ENCODE peak calls at places on chromosomes 12 and 14, in four cellular contexts. U, N, C and E are unnamed samples.

GRCh38 chr12:10178766-10179165 is at the start of gene TMEM52B:
- DNase-seq in U (no peak), N (no peak), C (no peak), E (no peak)

GRCh38 chr12:131092911-131093901 is 139.5 kb downstream of the ADGRD1 start:
- DNase-seq in U (peak), N (no peak), C (no peak), E (no peak)

GRCh38 chr12:24079083-24079482 is 129.6 kb upstream of the SOX5 start:
- DNase-seq in U (no peak), N (no peak), C (no peak), E (no peak)

GRCh38 chr14:91946313-91947195 is 940 bp downstream of the FBLN5 start:
- DNase-seq in U (peak), N (no peak), C (peak), E (no peak)

GRCh38 chr14:63478024-63478423 is 65.2 kb downstream of the PPP2R5E start:
- DNase-seq in U (no peak), N (no peak), C (no peak), E (no peak)

GRCh38 chr12:95204141-95204866 is 13.0 kb downstream of the FGD6 start:
- DNase-seq in U (peak), N (peak), C (peak), E (no peak)

GRCh38 chr14:76957224-76957881 is 71.2 kb downstream of the IRF2BPL start:
- DNase-seq in U (peak), N (no peak), C (no peak), E (no peak)

GRCh38 chr12:56299308-56299852 is 750 bp downstream of the CS start:
- DNase-seq in U (no peak), N (no peak), C (no peak), E (no peak)

GRCh38 chr14:23675906-23676305 is 39.7 kb downstream of the DHRS2 start:
- DNase-seq in U (no peak), N (no peak), C (no peak), E (no peak)

GRCh38 chr14:51293149-51293925 is 53.3 kb downstream of the TMX1 start:
- DNase-seq in U (peak), N (no peak), C (peak), E (no peak)

DNA sequence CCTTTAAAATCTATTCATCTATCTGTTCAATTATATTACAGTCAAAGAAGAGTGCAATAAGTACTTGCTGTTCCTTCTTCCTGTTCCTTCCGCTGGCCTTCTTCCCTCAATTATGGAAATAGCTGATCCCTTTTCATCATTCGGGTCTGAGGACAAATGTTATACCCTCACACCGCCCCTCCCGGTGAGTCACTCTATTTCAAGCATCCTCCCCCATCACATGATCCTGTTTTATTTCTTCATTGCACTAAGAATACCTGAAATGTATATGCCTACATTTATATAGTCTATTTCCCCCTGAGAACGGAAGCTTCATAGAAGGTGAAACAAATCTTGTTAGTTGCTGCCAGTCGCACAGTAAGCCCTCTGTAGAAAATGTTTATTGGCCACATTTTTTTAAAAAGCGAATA is 2.5 kb downstream of the SLC38A1 start:
- DNase-seq in U (peak), N (no peak), C (peak), E (peak)
- H3K27ac ChIP-seq in U (peak), N (peak), C (peak), E (peak)

GRCh38 chr12:120677765-120678473 is 9.0 kb upstream of the MLEC start:
- DNase-seq in U (peak), N (no peak), C (peak), E (no peak)

GRCh38 chr12:120686151-120686689 is 729 bp upstream of the MLEC start:
- DNase-seq in U (peak), N (peak), C (peak), E (peak)

GRCh38 chr12:120684523-120684932 is 2.4 kb upstream of the MLEC start:
- DNase-seq in U (peak), N (no peak), C (peak), E (no peak)

GRCh38 chr12:120678572-120678971 is 8.4 kb upstream of the MLEC start:
- DNase-seq in U (no peak), N (no peak), C (no peak), E (no peak)

GRCh38 chr12:120680165-120680738 is 6.7 kb upstream of the MLEC start:
- DNase-seq in U (no peak), N (no peak), C (no peak), E (no peak)
- H3K27ac ChIP-seq in U (no peak), N (no peak), C (no peak), E (no peak)

DNA sequence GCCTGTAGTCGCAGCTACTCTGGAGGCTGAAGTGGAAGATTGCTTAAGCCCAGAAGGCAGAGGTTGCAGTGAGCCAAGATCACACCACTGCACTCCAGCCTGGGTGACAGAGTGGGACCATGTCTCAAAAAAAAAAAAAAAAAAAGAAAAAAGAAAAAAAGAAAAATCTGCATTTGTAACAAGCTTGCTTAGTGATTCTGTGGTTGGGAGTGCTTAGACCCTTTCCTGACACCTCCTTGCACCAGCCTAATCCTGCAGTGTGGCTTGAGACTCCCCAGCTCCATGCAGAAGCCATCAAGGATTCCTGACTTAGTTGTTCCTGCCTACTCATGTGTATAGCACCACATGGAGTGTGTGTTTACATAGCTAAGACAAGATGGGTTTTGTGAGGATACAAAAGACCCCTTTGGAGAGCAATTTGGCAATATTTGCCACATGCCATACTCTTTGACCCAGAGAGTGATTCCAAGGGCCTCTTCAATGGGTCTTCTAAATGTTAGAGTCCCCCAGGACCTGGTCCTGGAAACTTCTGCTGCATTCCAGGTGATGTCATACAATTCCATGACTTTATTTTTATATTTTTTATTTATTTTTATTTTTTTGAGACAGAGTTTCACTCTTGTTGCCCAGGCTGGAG is 5.1 kb upstream of the TMED10 start:
- DNase-seq in U (no peak), N (no peak), C (no peak), E (no peak)
- H3K27ac ChIP-seq in U (no peak), N (no peak), C (no peak), E (no peak)

DNA sequence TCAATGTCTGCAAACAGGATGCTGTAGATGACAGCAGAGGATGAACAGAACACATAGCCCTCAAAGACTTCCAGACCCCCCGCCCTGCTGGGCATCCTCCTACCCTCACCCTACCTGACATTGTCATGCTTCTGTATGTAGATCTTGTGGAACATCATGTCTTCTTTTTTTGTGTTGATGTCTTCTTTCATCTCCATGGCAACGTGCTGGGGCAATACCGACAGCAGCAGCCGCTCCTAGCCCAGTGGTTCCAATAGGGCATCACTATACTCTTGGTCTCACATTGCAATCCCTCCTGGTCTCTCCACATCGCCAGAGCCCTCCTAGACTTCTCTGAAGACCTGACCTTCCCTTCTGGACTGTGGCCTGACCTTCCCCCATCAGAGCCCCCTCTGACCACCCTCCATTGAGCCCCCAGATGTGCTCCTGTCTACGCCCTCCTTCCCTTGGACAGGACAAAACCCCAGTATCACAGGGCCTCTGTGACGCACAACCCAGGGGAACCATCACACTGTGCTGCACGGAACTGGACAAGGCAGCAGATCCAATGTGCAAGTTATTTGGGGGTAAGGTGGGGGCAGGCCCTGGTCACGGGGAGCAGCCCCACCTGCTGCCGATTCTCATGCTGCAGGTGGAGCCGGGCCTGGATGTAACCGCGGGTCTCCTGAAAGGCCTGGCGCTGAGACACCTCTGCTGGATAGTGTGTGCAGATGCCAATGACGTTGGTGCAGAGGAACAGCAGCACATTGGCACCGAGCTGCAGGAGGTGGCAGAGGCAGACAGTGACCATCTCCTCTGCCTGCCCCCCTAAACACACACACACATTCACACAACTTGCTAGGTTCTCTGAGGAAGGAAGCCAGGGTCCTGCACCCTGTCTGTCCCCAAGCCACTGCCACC is 11.1 kb downstream of the ADCY6 start:
- DNase-seq in U (no peak), N (no peak), C (no peak), E (no peak)
- H3K27ac ChIP-seq in U (no peak), N (no peak), C (no peak), E (no peak)

GRCh38 chr12:53201170-53201541 is 5.9 kb downstream of the ITGB7 start:
- DNase-seq in U (no peak), N (no peak), C (peak), E (no peak)
- H3K27ac ChIP-seq in U (no peak), N (no peak), C (no peak), E (peak)

GRCh38 chr12:180445-180844 is 33.5 kb downstream of the SLC6A12 start:
- DNase-seq in U (no peak), N (no peak), C (peak), E (no peak)
- H3K27ac ChIP-seq in U (no peak), N (no peak), C (no peak), E (no peak)

DNA sequence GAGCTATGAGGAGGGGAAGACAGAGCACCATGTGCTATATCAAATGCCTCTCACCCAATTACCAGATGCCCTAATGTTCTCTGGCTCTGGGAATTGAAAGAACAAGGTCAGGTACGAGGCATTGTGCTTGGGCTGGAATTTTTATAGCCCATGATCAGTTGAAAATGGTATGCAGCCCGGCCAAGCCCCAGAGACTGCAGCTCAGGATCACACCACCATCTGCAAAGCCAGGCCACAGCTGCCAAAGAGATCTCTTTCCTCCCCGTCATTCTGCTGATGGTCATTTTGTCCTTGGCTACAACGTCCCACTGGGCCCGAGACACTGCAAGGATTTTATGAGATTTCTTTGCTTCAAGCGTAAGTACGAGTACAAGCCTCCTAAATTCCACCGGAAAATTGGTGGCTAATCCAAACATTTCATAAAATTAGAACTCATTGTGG is 15.2 kb downstream of the NUAK1 start:
- DNase-seq in U (peak), N (no peak), C (no peak), E (no peak)
- H3K27ac ChIP-seq in U (peak), N (no peak), C (no peak), E (no peak)

DNA sequence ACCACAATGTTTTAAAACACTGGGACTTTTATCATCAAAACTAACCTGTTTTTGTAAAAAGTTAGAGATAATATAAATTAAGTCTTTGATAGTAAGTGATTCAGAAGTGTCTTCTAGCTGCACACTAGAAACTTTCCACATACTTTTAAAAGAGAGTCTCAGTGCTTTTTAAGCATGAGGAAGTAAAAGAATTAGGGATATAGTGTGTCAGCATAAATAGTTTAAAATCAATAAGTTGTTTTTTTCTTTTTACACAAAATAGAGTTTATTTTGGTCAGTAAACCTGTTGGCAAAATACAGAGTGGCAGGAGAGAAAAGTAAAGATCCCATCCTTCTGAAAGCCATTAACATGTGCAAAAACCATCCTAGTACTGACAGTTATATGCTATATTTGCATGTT is 1.7 kb downstream of the DNM1L start:
- DNase-seq in U (no peak), N (no peak), C (no peak), E (no peak)
- H3K27ac ChIP-seq in U (peak), N (no peak), C (peak), E (no peak)

DNA sequence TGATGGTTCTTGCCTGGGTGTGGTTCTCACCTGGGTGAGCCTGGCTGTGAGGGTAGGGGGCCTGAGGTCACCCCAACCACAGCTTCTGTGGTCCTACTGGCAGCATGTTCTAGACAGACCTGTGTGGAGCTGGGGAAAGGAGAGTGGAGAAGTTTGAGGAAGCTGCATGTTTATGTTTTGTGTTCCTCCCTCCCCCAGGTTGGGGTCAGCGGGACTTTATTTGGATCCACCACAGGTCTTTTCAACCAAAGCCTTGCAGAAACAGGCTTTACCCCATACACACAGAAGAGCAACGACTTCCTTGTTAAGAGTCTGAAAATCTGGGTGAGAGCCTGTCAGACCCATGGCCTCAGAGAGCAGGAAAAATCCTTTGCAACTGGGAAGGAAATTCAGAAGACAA is 5.6 kb downstream of the CD9 start:
- DNase-seq in U (no peak), N (no peak), C (no peak), E (no peak)
- H3K27ac ChIP-seq in U (no peak), N (no peak), C (no peak), E (no peak)